ENCODE peak calls at places on chromosomes 7 and 10, in nine cellular contexts. One of them, this sample, is unnamed.

GRCh38 chr7:337567-337951 is 47.6 kb downstream of the FOXL3 start:
- DNase-seq in neuronal stem cell: no peak
- DNase-seq in HepG2: no peak
- DNase-seq in IMR-90: no peak
- DNase-seq in neural progenitor cell: no peak
- DNase-seq in A549: no peak
- DNase-seq in fibroblast of lung: no peak
- DNase-seq in PC-3: no peak
- DNase-seq in H9: no peak
- DNase-seq in this sample: no peak

GRCh38 chr10:26367771-26368170 is 70.4 kb upstream of the APBB1IP start:
- DNase-seq in neuronal stem cell: peak; percentile 64
- DNase-seq in HepG2: peak; percentile 19
- DNase-seq in IMR-90: no peak
- DNase-seq in neural progenitor cell: peak; percentile 78
- DNase-seq in A549: peak; percentile 27
- DNase-seq in fibroblast of lung: no peak
- DNase-seq in PC-3: peak; percentile 40
- DNase-seq in H9: peak; percentile 63
- DNase-seq in this sample: peak; percentile 74

GRCh38 chr7:64993901-64994300 is 3.1 kb upstream of the ZNF117 start:
- DNase-seq in neuronal stem cell: no peak
- DNase-seq in HepG2: no peak
- DNase-seq in IMR-90: no peak
- DNase-seq in neural progenitor cell: no peak
- DNase-seq in A549: no peak
- DNase-seq in fibroblast of lung: no peak
- DNase-seq in PC-3: no peak
- DNase-seq in H9: no peak
- DNase-seq in this sample: no peak

GRCh38 chr7:101166909-101167644 is 1.7 kb upstream of the VGF start:
- DNase-seq in neuronal stem cell: no peak
- DNase-seq in HepG2: no peak
- DNase-seq in IMR-90: peak; percentile 65
- DNase-seq in neural progenitor cell: peak; percentile 79
- DNase-seq in A549: no peak
- DNase-seq in fibroblast of lung: no peak
- DNase-seq in PC-3: no peak
- DNase-seq in H9: peak; percentile 88
- DNase-seq in this sample: peak; percentile 57

GRCh38 chr7:79593819-79594218 is 140.4 kb upstream of the MAGI2 start:
- DNase-seq in neuronal stem cell: no peak
- DNase-seq in HepG2: no peak
- DNase-seq in IMR-90: no peak
- DNase-seq in neural progenitor cell: no peak
- DNase-seq in A549: no peak
- DNase-seq in fibroblast of lung: no peak
- DNase-seq in PC-3: peak; percentile 27
- DNase-seq in H9: no peak
- DNase-seq in this sample: no peak

GRCh38 chr7:71486856-71487628 is 355.1 kb downstream of the GALNT17 start:
- DNase-seq in neuronal stem cell: no peak
- DNase-seq in HepG2: no peak
- DNase-seq in IMR-90: no peak
- DNase-seq in neural progenitor cell: no peak
- DNase-seq in A549: no peak
- DNase-seq in fibroblast of lung: peak; percentile 65
- DNase-seq in PC-3: no peak
- DNase-seq in H9: no peak
- DNase-seq in this sample: no peak

GRCh38 chr10:83603708-83604107 is 535.6 kb upstream of the GHITM start:
- DNase-seq in neuronal stem cell: no peak
- DNase-seq in HepG2: no peak
- DNase-seq in IMR-90: no peak
- DNase-seq in neural progenitor cell: no peak
- DNase-seq in A549: no peak
- DNase-seq in fibroblast of lung: peak; percentile 2
- DNase-seq in PC-3: no peak
- DNase-seq in H9: no peak
- DNase-seq in this sample: no peak

GRCh38 chr7:4742051-4742573 is 33.3 kb upstream of the AP5Z1 start:
- DNase-seq in neuronal stem cell: no peak
- DNase-seq in HepG2: peak; percentile 91
- DNase-seq in IMR-90: no peak
- DNase-seq in neural progenitor cell: no peak
- DNase-seq in A549: no peak
- DNase-seq in fibroblast of lung: no peak
- DNase-seq in PC-3: no peak
- DNase-seq in H9: no peak
- DNase-seq in this sample: no peak

GRCh38 chr7:18859331-18859730 is 258.1 kb downstream of the TWIST1 start:
- DNase-seq in neuronal stem cell: no peak
- DNase-seq in HepG2: no peak
- DNase-seq in IMR-90: no peak
- DNase-seq in neural progenitor cell: no peak
- DNase-seq in A549: no peak
- DNase-seq in fibroblast of lung: peak; percentile 75
- DNase-seq in PC-3: no peak
- DNase-seq in H9: no peak
- DNase-seq in this sample: no peak

GRCh38 chr7:103348452-103348851 is 1.0 kb downstream of the PSMC2 start:
- DNase-seq in neuronal stem cell: no peak
- DNase-seq in HepG2: no peak
- DNase-seq in IMR-90: no peak
- DNase-seq in neural progenitor cell: no peak
- DNase-seq in A549: no peak
- DNase-seq in fibroblast of lung: no peak
- DNase-seq in PC-3: no peak
- DNase-seq in H9: no peak
- DNase-seq in this sample: no peak

GRCh38 chr7:155800741-155801267 is 11.5 kb downstream of the SHH start:
- DNase-seq in neuronal stem cell: no peak
- DNase-seq in HepG2: peak; percentile 69
- DNase-seq in IMR-90: no peak
- DNase-seq in neural progenitor cell: no peak
- DNase-seq in A549: no peak
- DNase-seq in fibroblast of lung: no peak
- DNase-seq in PC-3: no peak
- DNase-seq in H9: no peak
- DNase-seq in this sample: no peak

GRCh38 chr10:93110472-93111146 is 36.9 kb downstream of the CYP26A1 start:
- DNase-seq in neuronal stem cell: no peak
- DNase-seq in HepG2: no peak
- DNase-seq in IMR-90: no peak
- DNase-seq in neural progenitor cell: no peak
- DNase-seq in A549: no peak
- DNase-seq in fibroblast of lung: no peak
- DNase-seq in PC-3: no peak
- DNase-seq in H9: no peak
- DNase-seq in this sample: no peak

GRCh38 chr7:139525750-139526149 is 2.3 kb downstream of the CLEC2L start:
- DNase-seq in neuronal stem cell: no peak
- DNase-seq in HepG2: no peak
- DNase-seq in IMR-90: no peak
- DNase-seq in neural progenitor cell: no peak
- DNase-seq in A549: no peak
- DNase-seq in fibroblast of lung: no peak
- DNase-seq in PC-3: no peak
- DNase-seq in H9: no peak
- DNase-seq in this sample: no peak

GRCh38 chr7:139522830-139523198 is 671 bp upstream of the CLEC2L start:
- DNase-seq in neuronal stem cell: no peak
- DNase-seq in HepG2: no peak
- DNase-seq in IMR-90: no peak
- DNase-seq in neural progenitor cell: no peak
- DNase-seq in A549: no peak
- DNase-seq in fibroblast of lung: no peak
- DNase-seq in PC-3: no peak
- DNase-seq in H9: no peak
- DNase-seq in this sample: no peak

GRCh38 chr7:139523199-139523941 is at the start of gene CLEC2L:
- DNase-seq in neuronal stem cell: no peak
- DNase-seq in HepG2: no peak
- DNase-seq in IMR-90: no peak
- DNase-seq in neural progenitor cell: peak; percentile 73
- DNase-seq in A549: peak; percentile 25
- DNase-seq in fibroblast of lung: no peak
- DNase-seq in PC-3: no peak
- DNase-seq in H9: no peak
- DNase-seq in this sample: no peak

GRCh38 chr7:139525239-139525638 is 1.8 kb downstream of the CLEC2L start:
- DNase-seq in neuronal stem cell: no peak
- DNase-seq in HepG2: no peak
- DNase-seq in IMR-90: no peak
- DNase-seq in neural progenitor cell: no peak
- DNase-seq in A549: no peak
- DNase-seq in fibroblast of lung: no peak
- DNase-seq in PC-3: no peak
- DNase-seq in H9: no peak
- DNase-seq in this sample: no peak

GRCh38 chr7:139523988-139524815 is 717 bp downstream of the CLEC2L start:
- DNase-seq in neuronal stem cell: no peak
- DNase-seq in HepG2: no peak
- DNase-seq in IMR-90: no peak
- DNase-seq in neural progenitor cell: peak; percentile 39
- DNase-seq in A549: no peak
- DNase-seq in fibroblast of lung: no peak
- DNase-seq in PC-3: no peak
- DNase-seq in H9: no peak
- DNase-seq in this sample: no peak
- H3K4me2 ChIP-seq in neuronal stem cell: peak overlapping the region; percentile 86
- H3K4me2 ChIP-seq in HepG2: no peak overlapping the region
- H3K4me2 ChIP-seq in IMR-90: no peak overlapping the region
- H3K4me2 ChIP-seq in neural progenitor cell: peak overlapping the region; percentile 78
- H3K4me2 ChIP-seq in A549: peak overlapping the region; percentile 95
- H3K4me2 ChIP-seq in fibroblast of lung: no peak overlapping the region
- H3K4me2 ChIP-seq in PC-3: no peak overlapping the region
- H3K4me2 ChIP-seq in H9: no peak overlapping the region
- H3K4me2 ChIP-seq in this sample: no peak overlapping the region

DNA sequence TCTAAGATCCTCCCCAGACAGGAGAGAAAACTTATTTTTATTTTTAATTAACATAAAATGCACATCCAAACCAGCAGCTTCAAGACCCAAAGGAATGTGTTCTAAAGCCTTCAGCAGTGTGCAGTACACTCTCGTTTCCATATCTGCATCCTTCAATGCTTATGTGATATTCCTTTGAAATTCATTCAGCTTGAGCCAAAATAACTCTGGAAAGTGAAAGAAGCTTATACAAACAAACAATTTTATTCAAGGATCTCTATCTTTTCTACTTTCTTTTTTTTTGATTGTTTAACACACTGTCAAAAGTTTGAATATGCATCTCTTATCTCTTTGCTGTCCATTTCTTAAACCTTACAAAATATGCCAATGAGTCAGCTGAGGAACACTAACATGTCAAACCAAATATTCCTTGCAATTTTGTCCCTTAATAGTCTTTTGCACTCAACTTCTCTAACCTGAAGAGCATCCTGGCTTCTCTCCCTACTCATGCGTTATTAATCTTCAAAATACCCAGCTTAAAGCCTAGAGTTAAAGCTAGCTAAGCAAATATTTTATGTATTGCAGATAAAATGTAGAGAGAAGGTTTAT is 124.3 kb downstream of the THSD7A start:
- DNase-seq in neuronal stem cell: no peak
- DNase-seq in HepG2: no peak
- DNase-seq in IMR-90: no peak
- DNase-seq in neural progenitor cell: no peak
- DNase-seq in A549: no peak
- DNase-seq in fibroblast of lung: peak; percentile 24
- DNase-seq in PC-3: no peak
- DNase-seq in H9: no peak
- DNase-seq in this sample: no peak
- H3K4me2 ChIP-seq in neuronal stem cell: no peak overlapping the region
- H3K4me2 ChIP-seq in HepG2: no peak overlapping the region
- H3K4me2 ChIP-seq in IMR-90: no peak overlapping the region
- H3K4me2 ChIP-seq in neural progenitor cell: no peak overlapping the region
- H3K4me2 ChIP-seq in A549: peak overlapping the region; percentile 82
- H3K4me2 ChIP-seq in fibroblast of lung: no peak overlapping the region
- H3K4me2 ChIP-seq in PC-3: peak overlapping the region; percentile 74
- H3K4me2 ChIP-seq in H9: no peak overlapping the region
- H3K4me2 ChIP-seq in this sample: no peak overlapping the region

GRCh38 chr10:86693721-86694369 is 25.5 kb downstream of the LDB3 start:
- DNase-seq in neuronal stem cell: no peak
- DNase-seq in HepG2: peak; percentile 19
- DNase-seq in IMR-90: peak; percentile 51
- DNase-seq in neural progenitor cell: peak; percentile 72
- DNase-seq in A549: peak; percentile 61
- DNase-seq in fibroblast of lung: peak; percentile 61
- DNase-seq in PC-3: peak; percentile 35
- DNase-seq in H9: peak; percentile 72
- DNase-seq in this sample: peak; percentile 37
- H3K4me2 ChIP-seq in neuronal stem cell: no peak overlapping the region
- H3K4me2 ChIP-seq in HepG2: no peak overlapping the region
- H3K4me2 ChIP-seq in IMR-90: peak overlapping the region; percentile 21
- H3K4me2 ChIP-seq in neural progenitor cell: peak overlapping the region; percentile 1
- H3K4me2 ChIP-seq in A549: no peak overlapping the region
- H3K4me2 ChIP-seq in fibroblast of lung: no peak overlapping the region
- H3K4me2 ChIP-seq in PC-3: no peak overlapping the region
- H3K4me2 ChIP-seq in H9: no peak overlapping the region
- H3K4me2 ChIP-seq in this sample: no peak overlapping the region

GRCh38 chr7:49771427-49772176 is 1.8 kb upstream of the VWC2 start:
- DNase-seq in neuronal stem cell: no peak
- DNase-seq in HepG2: no peak
- DNase-seq in IMR-90: no peak
- DNase-seq in neural progenitor cell: no peak
- DNase-seq in A549: no peak
- DNase-seq in fibroblast of lung: no peak
- DNase-seq in PC-3: no peak
- DNase-seq in H9: no peak
- DNase-seq in this sample: no peak

GRCh38 chr7:49775065-49775948 is 1.9 kb downstream of the VWC2 start:
- DNase-seq in neuronal stem cell: no peak
- DNase-seq in HepG2: no peak
- DNase-seq in IMR-90: no peak
- DNase-seq in neural progenitor cell: peak; percentile 70
- DNase-seq in A549: no peak
- DNase-seq in fibroblast of lung: no peak
- DNase-seq in PC-3: no peak
- DNase-seq in H9: peak; percentile 49
- DNase-seq in this sample: no peak

GRCh38 chr7:49773939-49774458 is 561 bp downstream of the VWC2 start:
- DNase-seq in neuronal stem cell: no peak
- DNase-seq in HepG2: no peak
- DNase-seq in IMR-90: no peak
- DNase-seq in neural progenitor cell: peak; percentile 50
- DNase-seq in A549: no peak
- DNase-seq in fibroblast of lung: no peak
- DNase-seq in PC-3: no peak
- DNase-seq in H9: peak; percentile 50
- DNase-seq in this sample: no peak

GRCh38 chr7:49774459-49775064 is 1.1 kb downstream of the VWC2 start:
- DNase-seq in neuronal stem cell: peak; percentile 47
- DNase-seq in HepG2: no peak
- DNase-seq in IMR-90: no peak
- DNase-seq in neural progenitor cell: peak; percentile 73
- DNase-seq in A549: no peak
- DNase-seq in fibroblast of lung: no peak
- DNase-seq in PC-3: no peak
- DNase-seq in H9: peak; percentile 51
- DNase-seq in this sample: no peak

GRCh38 chr7:49773082-49773938 is at the start of gene VWC2:
- DNase-seq in neuronal stem cell: peak; percentile 69
- DNase-seq in HepG2: no peak
- DNase-seq in IMR-90: no peak
- DNase-seq in neural progenitor cell: peak; percentile 80
- DNase-seq in A549: no peak
- DNase-seq in fibroblast of lung: no peak
- DNase-seq in PC-3: no peak
- DNase-seq in H9: peak; percentile 46
- DNase-seq in this sample: no peak
- H3K4me2 ChIP-seq in neuronal stem cell: peak within 1 kb of the TSS; percentile 100
- H3K4me2 ChIP-seq in HepG2: no peak within 1 kb of the TSS
- H3K4me2 ChIP-seq in IMR-90: no peak within 1 kb of the TSS
- H3K4me2 ChIP-seq in neural progenitor cell: peak within 1 kb of the TSS; percentile 100
- H3K4me2 ChIP-seq in A549: no peak within 1 kb of the TSS
- H3K4me2 ChIP-seq in fibroblast of lung: no peak within 1 kb of the TSS
- H3K4me2 ChIP-seq in PC-3: no peak within 1 kb of the TSS
- H3K4me2 ChIP-seq in H9: peak within 1 kb of the TSS; percentile 93
- H3K4me2 ChIP-seq in this sample: no peak within 1 kb of the TSS

This sample was measured in DND-41.